ENCODE peak calls at places on chromosome 7, in nine cellular contexts. B, Y, U, V, J, K, H, S and L are unnamed samples. For H3K4me1, the result is how much of the 10 kb centered on the place peaks cover.

GRCh38 chr7:122082160-122082559 is 61.9 kb downstream of the AASS start:
- DNase-seq in B (no peak), Y (no peak), U (no peak), V (no peak), J (no peak), K (no peak), H (no peak), S (no peak), L (no peak)

GRCh38 chr7:20894806-20895205 is 108.1 kb upstream of the SP8 start:
- DNase-seq in B (no peak), Y (no peak), U (no peak), V (no peak), J (no peak), K (no peak), H (no peak), S (no peak), L (no peak)

GRCh38 chr7:139703468-139704307 is 74.1 kb downstream of the HIPK2 start:
- DNase-seq in B (no peak), Y (no peak), U (no peak), V (no peak), J (no peak), K (peak), H (no peak), S (no peak), L (no peak)

GRCh38 chr7:25725483-25725882 is 426.5 kb upstream of the NFE2L3 start:
- DNase-seq in B (no peak), Y (no peak), U (no peak), V (no peak), J (peak), K (no peak), H (no peak), S (no peak), L (no peak)

GRCh38 chr7:155482511-155483183 is 24.7 kb downstream of the EN2 start:
- DNase-seq in B (no peak), Y (no peak), U (peak), V (no peak), J (no peak), K (no peak), H (no peak), S (no peak), L (peak)

GRCh38 chr7:102132209-102132752 is 154.4 kb upstream of the SH2B2 start:
- DNase-seq in B (no peak), Y (no peak), U (no peak), V (no peak), J (no peak), K (no peak), H (no peak), S (no peak), L (no peak)

GRCh38 chr7:136677456-136678365 is 190.7 kb upstream of the CHRM2 start:
- DNase-seq in B (no peak), Y (no peak), U (no peak), V (no peak), J (peak), K (no peak), H (no peak), S (no peak), L (no peak)

GRCh38 chr7:158446706-158447105 is 140.9 kb downstream of the PTPRN2 start:
- DNase-seq in B (no peak), Y (no peak), U (no peak), V (no peak), J (no peak), K (no peak), H (no peak), S (no peak), L (no peak)

GRCh38 chr7:13293264-13294002 is 606.0 kb downstream of the ARL4A start:
- DNase-seq in B (no peak), Y (no peak), U (no peak), V (no peak), J (no peak), K (no peak), H (no peak), S (no peak), L (no peak)

GRCh38 chr7:84002348-84002747 is 192.2 kb downstream of the SEMA3A start:
- DNase-seq in B (no peak), Y (no peak), U (no peak), V (no peak), J (no peak), K (no peak), H (no peak), S (no peak), L (no peak)

GRCh38 chr7:13742719-13743640 is 246.5 kb downstream of the ETV1 start:
- DNase-seq in B (no peak), Y (no peak), U (peak), V (no peak), J (peak), K (peak), H (no peak), S (peak), L (no peak)

GRCh38 chr7:76292206-76292573 is 10.3 kb upstream of the HSPB1 start:
- DNase-seq in B (no peak), Y (no peak), U (no peak), V (no peak), J (no peak), K (no peak), H (peak), S (no peak), L (no peak)

GRCh38 chr7:107103369-107103768 is 58.9 kb downstream of the PRKAR2B start:
- DNase-seq in B (no peak), Y (no peak), U (no peak), V (no peak), J (peak), K (no peak), H (no peak), S (no peak), L (no peak)

GRCh38 chr7:127383123-127383835 is 9.2 kb downstream of the ZNF800 start:
- DNase-seq in B (no peak), Y (no peak), U (no peak), V (no peak), J (peak), K (no peak), H (no peak), S (peak), L (no peak)

GRCh38 chr7:130180571-130180971 is 24.6 kb downstream of the TMEM209 start:
- DNase-seq in B (no peak), Y (no peak), U (no peak), V (no peak), J (no peak), K (no peak), H (no peak), S (no peak), L (no peak)

GRCh38 chr7:117322741-117323584 is at the start of gene WNT2:
- DNase-seq in B (no peak), Y (no peak), U (no peak), V (no peak), J (peak), K (no peak), H (no peak), S (peak), L (no peak)
- H3K4me3 ChIP-seq in B (peak), Y (no peak), U (no peak), V (peak), J (peak), K (no peak), H (peak), S (peak), L (no peak)

GRCh38 chr7:104967595-104967994 is 46.4 kb upstream of the KMT2E start:
- DNase-seq in B (no peak), Y (no peak), U (no peak), V (no peak), J (peak), K (no peak), H (no peak), S (no peak), L (no peak)
- H3K4me1 ChIP-seq in B (under half), Y (under half), U (under half), V (half or more), J (under half), K (under half), H (under half), S (under half), L (under half)

DNA sequence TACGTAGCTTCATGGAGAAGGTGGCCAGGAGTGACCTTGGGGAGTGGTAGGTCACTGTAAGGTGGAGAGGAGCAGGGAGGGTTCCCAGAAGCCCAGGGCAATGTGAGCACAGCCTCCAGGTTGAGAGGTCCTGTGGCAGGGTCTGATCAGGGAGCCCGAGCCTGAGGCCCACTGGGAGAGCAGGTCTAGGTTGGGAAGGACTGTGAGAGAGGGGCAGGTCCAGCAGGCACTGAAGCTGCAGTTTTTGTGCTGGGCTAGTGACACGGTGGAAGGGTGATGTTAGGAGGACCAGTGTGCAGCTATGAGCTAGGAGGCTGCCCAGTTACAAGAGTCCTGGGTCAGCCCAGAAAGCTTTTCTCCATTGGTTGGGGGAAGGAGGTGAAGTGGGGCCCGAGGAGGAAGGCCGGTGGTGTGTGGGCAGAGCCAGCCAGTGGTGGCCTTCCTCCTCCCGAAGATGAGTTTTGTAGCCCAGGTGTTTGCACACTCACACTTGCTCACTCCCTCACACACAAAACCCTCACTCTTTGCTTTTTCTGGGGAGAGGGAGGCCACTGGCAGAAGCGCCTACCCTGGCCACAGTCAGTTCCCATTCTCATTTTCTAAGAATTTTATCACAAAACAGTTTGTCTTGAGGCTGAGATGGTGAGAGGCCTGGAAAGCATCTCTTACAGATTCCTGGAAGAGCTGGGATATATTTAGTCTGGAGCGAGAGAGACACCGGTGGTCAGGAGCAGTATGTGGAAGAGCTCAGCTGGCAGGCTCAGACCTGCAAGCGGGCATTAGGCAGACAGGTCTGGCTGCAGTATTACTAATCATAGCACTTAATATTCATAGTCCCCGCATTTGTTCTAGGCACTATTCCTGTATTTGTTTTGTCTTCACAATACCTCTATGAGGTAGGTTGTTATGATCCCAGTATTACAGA is 57.1 kb downstream of the ZNF467 start:
- DNase-seq in B (no peak), Y (no peak), U (no peak), V (no peak), J (no peak), K (no peak), H (no peak), S (no peak), L (no peak)
- H3K27ac ChIP-seq in B (no peak), Y (no peak), U (peak), V (peak), J (peak), K (peak), H (peak), S (no peak), L (peak)

GRCh38 chr7:27107901-27108381 is 5.5 kb upstream of the HOXA2 start:
- DNase-seq in B (no peak), Y (no peak), U (no peak), V (no peak), J (no peak), K (no peak), H (no peak), S (no peak), L (no peak)
- H3K4me3 ChIP-seq in B (no peak), Y (no peak), U (no peak), V (peak), J (no peak), K (no peak), H (peak), S (no peak), L (no peak)

GRCh38 chr7:17497549-17498193 is 199.2 kb downstream of the AHR start:
- DNase-seq in B (no peak), Y (no peak), U (no peak), V (no peak), J (no peak), K (no peak), H (no peak), S (no peak), L (no peak)
- H3K4me1 ChIP-seq in B (under half), Y (under half), U (under half), V (under half), J (under half), K (under half), H (under half), S (under half), L (under half)

GRCh38 chr7:44106311-44107065 is 2.3 kb downstream of the AEBP1 start:
- DNase-seq in B (no peak), Y (no peak), U (no peak), V (no peak), J (no peak), K (no peak), H (no peak), S (no peak), L (no peak)

GRCh38 chr7:44109991-44110390 is 5.8 kb downstream of the AEBP1 start:
- DNase-seq in B (no peak), Y (no peak), U (no peak), V (no peak), J (no peak), K (no peak), H (no peak), S (no peak), L (no peak)

GRCh38 chr7:44108768-44109750 is 4.9 kb downstream of the AEBP1 start:
- DNase-seq in B (no peak), Y (no peak), U (no peak), V (no peak), J (no peak), K (no peak), H (no peak), S (no peak), L (no peak)

GRCh38 chr7:44107116-44107960 is 3.2 kb downstream of the AEBP1 start:
- DNase-seq in B (no peak), Y (no peak), U (no peak), V (no peak), J (no peak), K (no peak), H (no peak), S (no peak), L (no peak)

DNA sequence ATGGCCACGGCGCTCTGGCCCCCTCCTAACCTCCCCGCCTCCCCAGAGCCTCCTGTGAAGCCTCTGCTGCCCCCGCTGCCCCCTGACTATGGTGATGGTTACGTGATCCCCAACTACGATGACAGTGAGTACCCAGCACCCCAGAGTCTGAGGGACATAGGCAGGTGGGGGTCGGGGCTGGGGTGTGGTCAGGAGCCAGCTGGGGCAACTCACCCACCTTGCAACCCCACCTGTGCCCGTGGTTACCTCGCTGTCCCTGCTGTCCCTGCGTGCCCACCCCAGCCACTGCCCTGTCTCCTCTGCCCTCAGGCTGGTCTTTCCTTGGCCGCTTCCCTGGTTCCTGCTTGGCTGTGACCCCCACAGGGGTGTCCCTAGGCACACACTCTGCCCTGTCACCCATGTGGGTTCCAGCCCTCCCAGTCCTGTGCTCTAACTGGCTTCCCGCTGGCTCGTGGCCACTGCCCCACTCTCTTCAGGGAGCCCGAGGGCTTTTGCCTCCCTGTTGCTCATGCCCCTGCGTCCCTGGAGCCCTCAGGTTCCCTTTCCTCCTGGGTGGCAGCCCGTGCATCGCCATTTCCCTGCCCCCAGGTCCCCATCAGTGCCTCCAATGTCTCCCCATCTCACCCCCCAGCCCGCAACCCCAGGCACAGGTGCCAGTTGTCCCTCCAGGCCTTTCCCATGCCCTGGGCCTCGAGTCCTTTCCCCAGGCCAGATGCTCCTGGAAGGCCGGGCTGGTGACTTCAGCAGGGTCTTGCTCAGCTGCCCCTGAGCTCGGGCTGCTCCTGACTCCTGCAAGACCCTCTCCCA is 4.0 kb downstream of the AEBP1 start:
- DNase-seq in B (no peak), Y (no peak), U (no peak), V (no peak), J (no peak), K (no peak), H (no peak), S (no peak), L (no peak)
- H3K27ac ChIP-seq in B (no peak), Y (no peak), U (no peak), V (peak), J (no peak), K (no peak), H (no peak), S (no peak), L (no peak)

GRCh38 chr7:1063361-1063760 is 19.0 kb downstream of the GPR146 start:
- DNase-seq in B (no peak), Y (no peak), U (no peak), V (no peak), J (no peak), K (no peak), H (no peak), S (no peak), L (no peak)

GRCh38 chr7:1062296-1063294 is 18.2 kb downstream of the GPR146 start:
- DNase-seq in B (no peak), Y (no peak), U (no peak), V (no peak), J (no peak), K (no peak), H (no peak), S (no peak), L (no peak)

GRCh38 chr7:1064581-1064980 is 20.2 kb downstream of the GPR146 start:
- DNase-seq in B (no peak), Y (no peak), U (no peak), V (no peak), J (no peak), K (no peak), H (no peak), S (no peak), L (no peak)

GRCh38 chr7:1068013-1068412 is 19.9 kb upstream of the GPER1 start:
- DNase-seq in B (no peak), Y (no peak), U (no peak), V (no peak), J (no peak), K (no peak), H (no peak), S (no peak), L (no peak)

DNA sequence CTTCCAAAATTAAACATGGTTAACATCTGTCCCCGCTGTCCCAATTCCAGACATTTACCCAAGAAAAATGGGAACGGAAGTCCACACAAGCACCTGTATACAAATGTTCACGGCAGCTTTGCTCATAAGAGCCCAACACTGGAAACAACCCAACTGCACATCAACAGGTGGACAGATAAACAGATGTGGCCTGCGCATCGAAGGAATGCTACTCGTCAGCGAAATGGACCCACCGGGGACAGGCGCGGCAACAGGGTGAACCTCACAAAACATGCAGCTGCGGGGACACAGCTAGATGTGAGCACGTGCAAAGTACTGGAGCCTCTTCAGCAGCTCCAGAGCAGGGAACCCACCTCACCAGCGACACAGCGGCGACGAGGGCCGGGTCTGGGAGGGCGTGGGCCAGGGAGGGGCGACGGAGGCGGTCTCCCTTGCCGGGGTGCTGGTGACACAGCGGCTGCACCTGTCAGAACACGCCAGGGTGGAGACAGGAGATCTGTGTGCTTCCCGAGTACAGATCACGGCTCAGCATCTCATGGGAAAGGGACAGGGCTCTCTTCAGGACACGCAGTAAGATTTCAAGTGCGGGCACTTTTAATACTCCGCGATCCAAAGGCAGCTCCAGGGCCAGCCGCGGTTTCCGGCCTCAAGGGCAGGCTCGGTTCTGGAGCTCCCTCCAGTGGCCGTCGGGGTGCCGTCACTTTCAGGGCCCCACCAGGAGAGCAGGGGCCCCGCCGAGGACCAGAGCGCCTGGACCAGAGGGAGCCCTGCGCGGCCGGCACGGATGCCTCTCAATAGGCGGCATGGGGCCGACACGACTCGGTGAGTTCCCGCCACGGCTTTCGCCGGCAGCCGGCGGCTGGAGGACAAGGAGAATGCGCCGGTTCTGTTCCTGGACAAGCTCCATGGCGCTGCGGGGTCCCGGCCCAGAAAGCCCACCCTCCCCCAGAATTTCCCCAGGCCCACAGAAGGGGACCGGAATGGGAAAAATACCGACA is 21.2 kb downstream of the GPR146 start:
- DNase-seq in B (peak), Y (peak), U (peak), V (peak), J (peak), K (peak), H (peak), S (peak), L (peak)
- H3K4me3 ChIP-seq in B (no peak), Y (peak), U (no peak), V (peak), J (no peak), K (no peak), H (peak), S (no peak), L (peak)

GRCh38 chr7:2637066-2637471 is 5.3 kb downstream of the TTYH3 start:
- DNase-seq in B (no peak), Y (no peak), U (no peak), V (no peak), J (no peak), K (no peak), H (peak), S (no peak), L (no peak)

GRCh38 chr7:2635810-2636701 is 4.3 kb downstream of the TTYH3 start:
- DNase-seq in B (no peak), Y (no peak), U (no peak), V (no peak), J (peak), K (no peak), H (peak), S (peak), L (no peak)

GRCh38 chr7:2634265-2635145 is 2.7 kb downstream of the TTYH3 start:
- DNase-seq in B (no peak), Y (no peak), U (no peak), V (no peak), J (no peak), K (no peak), H (no peak), S (no peak), L (no peak)

GRCh38 chr7:2633538-2634264 is 1.9 kb downstream of the TTYH3 start:
- DNase-seq in B (no peak), Y (no peak), U (peak), V (peak), J (peak), K (no peak), H (peak), S (peak), L (no peak)

GRCh38 chr7:2635148-2635668 is 3.4 kb downstream of the TTYH3 start:
- DNase-seq in B (no peak), Y (no peak), U (no peak), V (no peak), J (no peak), K (no peak), H (no peak), S (no peak), L (no peak)
- H3K4me1 ChIP-seq in B (under half), Y (under half), U (under half), V (half or more), J (under half), K (under half), H (under half), S (half or more), L (under half)